ENCODE peak calls at places on chromosomes 7 and 10, in five cellular contexts. R is CD4-positive, alpha-beta T cell; W is stimulated activated CD4-positive, alpha-beta T cell treated with anti-CD3 and anti-CD28 coated beads, TNF-alpha, amount 100 ng/mL, for 48 hours; D is stimulated activated naive CD8-positive, alpha-beta T cell treated with anti-CD3 and anti-CD28 coated beads, Interleukin-15, Interleukin-2, amounts not matched to agents 100 U/mL and 50 U/mL, for 24 hours; K is activated CD4-positive, alpha-beta T cell treated with anti-CD3 and anti-CD28 coated beads, Interleukin-2, amount 50 U/mL, for 1 hour. Z is an unnamed sample.

GRCh38 chr7:16604054-16604453 is 41.5 kb downstream of the ANKMY2 start:
- DNase-seq in D (no peak), W (no peak), R (no peak), K (no peak), Z (no peak)

GRCh38 chr7:28629216-28629848 is 217.0 kb downstream of the CREB5 start:
- DNase-seq in W (no peak), D (no peak), K (no peak), R (no peak), Z (peak)

GRCh38 chr10:89332718-89333281 is 5.0 kb downstream of the IFIT3 start:
- DNase-seq in R (no peak), K (no peak), W (no peak), D (no peak), Z (no peak)

GRCh38 chr10:126669188-126669587 is 1.3 kb downstream of the C10orf90 start:
- DNase-seq in K (no peak), W (no peak), D (no peak), R (no peak), Z (no peak)

GRCh38 chr10:71742301-71743098 is 22.9 kb upstream of the C10orf105 start:
- DNase-seq in W (no peak), R (no peak), K (no peak), D (no peak), Z (no peak)

GRCh38 chr7:1532456-1533254 is 2.2 kb downstream of the MAFK start:
- DNase-seq in K (peak), R (peak), W (peak), D (peak), Z (peak)

GRCh38 chr7:154342971-154343633 is 290.9 kb downstream of the DPP6 start:
- DNase-seq in R (no peak), D (no peak), W (no peak), K (no peak), Z (no peak)

GRCh38 chr7:3194501-3195141 is 106.4 kb upstream of the SDK1 start:
- DNase-seq in R (no peak), K (no peak), D (no peak), W (no peak), Z (no peak)

GRCh38 chr10:79392020-79392398 is 44.7 kb downstream of the PPIF start:
- DNase-seq in R (no peak), K (no peak), W (no peak), D (no peak), Z (no peak)